ENCODE peak calls at places on chromosomes 12 and 14, in five cellular contexts. S is stimulated activated CD8-positive, alpha-beta memory T cell treated with anti-CD3 and anti-CD28 coated beads, Interleukin-15, amount 100 ng/mL, for 24 hours; C is activated T-helper 1 cell treated with anti-CD3 and anti-CD28 coated beads, Interleukin-12 subunit alpha, Interleukin-12 subunit beta, Interleukin-2, Interleukin-4 antibody, amounts not matched to agents 30 ng/mL and 10 ng/mL and 1 ng/mL, durations not matched to agents 14 hours and 24 hours and 36 hours; G is WTC11; K is AG08395. U is an unnamed sample.

GRCh38 chr12:79689041-79689476 is 1.7 kb downstream of the PAWR start:
- DNase-seq in S (no peak), C (no peak), G (no peak), K (no peak), U (no peak)

GRCh38 chr12:80690513-80690912 is 16.9 kb upstream of the MYF6 start:
- DNase-seq in S (no peak), C (no peak), G (no peak), K (no peak), U (no peak)

GRCh38 chr14:87810711-87811110 is 182.3 kb downstream of the GALC start:
- DNase-seq in S (no peak), C (no peak), G (no peak), K (no peak), U (no peak)

GRCh38 chr12:6554990-6555691 is 701 bp downstream of the IFFO1 start:
- DNase-seq in S (no peak), C (no peak), G (no peak), K (no peak), U (no peak)

GRCh38 chr12:75908961-75909699 is 122.4 kb downstream of the PHLDA1 start:
- DNase-seq in S (no peak), C (no peak), G (no peak), K (peak; percentile 76), U (peak; percentile 72)

GRCh38 chr12:104357431-104357952 is 54.0 kb downstream of the EID3 start:
- DNase-seq in S (no peak), C (no peak), G (no peak), K (peak; percentile 45), U (no peak)

GRCh38 chr12:129531004-129531403 is 372.8 kb downstream of the TMEM132D start:
- DNase-seq in S (no peak), C (no peak), G (no peak), K (no peak), U (no peak)

GRCh38 chr12:50555471-50555885 is 50.7 kb downstream of the DIP2B start:
- DNase-seq in S (no peak), C (no peak), G (no peak), K (no peak), U (no peak)

GRCh38 chr14:51950007-51950406 is 39.3 kb upstream of the RTRAF start:
- DNase-seq in S (no peak), C (no peak), G (no peak), K (peak; percentile 7), U (no peak)

GRCh38 chr12:46266382-46266791 is 2.5 kb downstream of the SLC38A1 start:
- DNase-seq in S (no peak), C (peak; percentile 20), G (no peak), K (no peak), U (no peak)